ENCODE peak calls at places on chromosomes 11 and 22, in nine cellular contexts. H is ovary, J is RWPE1, L is AG09319, F is lower leg skin, R is A549, C is fibroblast of mammary gland, S is HCT116, U is neural progenitor cell. M is an unnamed sample.

GRCh38 chr11:78946945-78947914 is 372.6 kb upstream of the NARS2 start:
- DNase-seq in H (no peak), J (no peak), L (peak; percentile 79), F (peak; percentile 52), R (no peak), C (peak; percentile 74), S (no peak), U (no peak), M (peak; percentile 26)

GRCh38 chr22:41535244-41535643 is 9.0 kb downstream of the POLR3H start:
- DNase-seq in H (no peak), J (no peak), L (no peak), F (no peak), R (peak; percentile 52), C (no peak), S (no peak), U (peak; percentile 55), M (no peak)

GRCh38 chr11:34427171-34427805 is 11.4 kb upstream of the CAT start:
- DNase-seq in H (no peak), J (peak; percentile 63), L (peak; percentile 89), F (no peak), R (peak; percentile 89), C (peak; percentile 96), S (no peak), U (no peak), M (peak; percentile 40)

GRCh38 chr11:117316197-117316961 is at the start of gene BACE1:
- DNase-seq in H (peak; percentile 86), J (peak; percentile 82), L (peak; percentile 56), F (peak; percentile 94), R (peak; percentile 81), C (peak; percentile 82), S (peak; percentile 71), U (peak; percentile 96), M (peak; percentile 84)

GRCh38 chr11:41201156-41201555 is 258.3 kb downstream of the LRRC4C start:
- DNase-seq in H (no peak), J (peak; percentile 29), L (no peak), F (no peak), R (peak; percentile 28), C (peak; percentile 28), S (no peak), U (peak; percentile 77), M (no peak)

GRCh38 chr11:57805780-57806179 is 44.2 kb downstream of the CTNND1 start:
- DNase-seq in H (no peak), J (no peak), L (no peak), F (peak; percentile 21), R (no peak), C (no peak), S (no peak), U (no peak), M (no peak)

GRCh38 chr22:47651216-47651987 is 889.0 kb downstream of the TBC1D22A start:
- DNase-seq in H (no peak), J (no peak), L (no peak), F (no peak), R (no peak), C (no peak), S (no peak), U (no peak), M (no peak)

GRCh38 chr11:45658292-45658991 is 7.0 kb downstream of the CHST1 start:
- DNase-seq in H (peak; percentile 83), J (no peak), L (peak; percentile 4), F (peak; percentile 90), R (no peak), C (peak; percentile 62), S (no peak), U (peak; percentile 66), M (peak; percentile 82)

GRCh38 chr11:111148116-111148515 is 97.4 kb upstream of the POU2AF2 start:
- DNase-seq in H (no peak), J (no peak), L (no peak), F (no peak), R (no peak), C (no peak), S (no peak), U (no peak), M (no peak)

GRCh38 chr22:30427871-30428270 is 2.3 kb downstream of the MTFP1 start:
- DNase-seq in H (no peak), J (no peak), L (no peak), F (no peak), R (no peak), C (no peak), S (no peak), U (no peak), M (no peak)

GRCh38 chr22:30425616-30426394 is at the start of gene MTFP1:
- DNase-seq in H (peak; percentile 69), J (peak; percentile 48), L (no peak), F (peak; percentile 93), R (peak; percentile 64), C (peak; percentile 53), S (no peak), U (peak; percentile 91), M (peak; percentile 64)

GRCh38 chr22:30424471-30425326 is 869 bp upstream of the MTFP1 start:
- DNase-seq in H (no peak), J (no peak), L (no peak), F (no peak), R (peak; percentile 30), C (peak; percentile 57), S (no peak), U (peak; percentile 57), M (peak; percentile 22)

GRCh38 chr22:30425327-30425615 is 297 bp upstream of the MTFP1 start:
- DNase-seq in H (no peak), J (no peak), L (no peak), F (no peak), R (no peak), C (no peak), S (no peak), U (no peak), M (no peak)

DNA sequence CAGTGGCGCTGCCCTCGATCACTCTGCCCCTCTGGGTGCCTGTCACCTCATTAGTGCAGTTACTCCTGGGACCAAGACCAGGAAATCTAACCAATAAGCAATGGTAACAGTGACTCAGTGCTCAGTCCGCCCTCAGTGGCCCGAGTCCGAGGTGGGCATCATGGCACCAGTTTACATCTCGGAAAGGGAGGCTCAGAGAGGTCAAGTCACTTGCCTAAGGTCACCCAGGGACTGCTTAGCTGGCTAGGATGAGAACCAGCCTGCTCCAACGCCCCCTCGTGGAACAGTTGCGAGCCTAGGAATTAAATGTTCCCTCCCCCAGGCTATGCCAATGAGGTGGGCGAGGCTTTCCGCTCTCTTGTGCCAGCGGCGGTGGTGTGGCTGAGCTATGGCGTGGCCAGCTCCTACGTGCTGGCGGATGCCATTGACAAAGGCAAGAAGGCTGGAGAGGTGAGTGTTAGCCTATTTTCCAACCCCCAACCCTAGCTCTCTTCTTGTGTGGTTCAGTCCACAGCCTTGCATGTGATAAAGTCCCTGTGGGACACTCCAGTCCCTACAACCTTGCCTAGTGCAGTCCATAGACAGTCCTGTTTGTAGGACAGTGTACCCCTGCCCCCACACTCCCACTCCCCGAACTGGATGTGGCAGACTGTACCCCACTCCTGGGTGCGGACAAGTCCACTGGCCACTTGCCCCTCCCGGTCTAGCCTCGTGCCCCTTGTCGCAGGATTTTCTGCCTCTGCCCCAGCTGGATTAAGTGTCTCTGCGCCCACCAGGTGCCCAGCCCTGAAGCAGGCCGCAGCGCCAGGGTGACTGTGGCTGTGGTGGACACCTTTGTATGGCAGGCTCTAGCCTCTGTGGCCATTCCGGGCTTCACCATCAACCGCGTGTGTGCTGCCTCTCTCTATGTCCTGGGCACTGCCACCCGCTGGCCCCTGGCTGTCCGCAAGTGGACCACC is 1.1 kb downstream of the MTFP1 start:
- DNase-seq in H (peak; percentile 59), J (peak; percentile 84), L (peak; percentile 41), F (peak; percentile 95), R (peak; percentile 89), C (peak; percentile 78), S (peak; percentile 85), U (peak; percentile 88), M (peak; percentile 68)
- TF ChIP-seq CTCF in H (no peak), J (peak; percentile 83), L (peak; percentile 72), F (no peak), R (peak; percentile 58), C (peak; percentile 75), S (no peak), U (peak; percentile 70), M (peak; percentile 65)

GRCh38 chr11:61579398-61580291 is 1.2 kb downstream of the SYT7 start:
- DNase-seq in H (no peak), J (no peak), L (no peak), F (no peak), R (no peak), C (no peak), S (no peak), U (peak; percentile 41), M (no peak)

GRCh38 chr11:61580292-61580888 is 486 bp downstream of the SYT7 start:
- DNase-seq in H (no peak), J (no peak), L (no peak), F (no peak), R (no peak), C (no peak), S (no peak), U (peak; percentile 45), M (no peak)

GRCh38 chr11:61578819-61579218 is 2.1 kb downstream of the SYT7 start:
- DNase-seq in H (no peak), J (no peak), L (no peak), F (no peak), R (no peak), C (no peak), S (no peak), U (no peak), M (no peak)

GRCh38 chr11:61575886-61576516 is 4.9 kb downstream of the SYT7 start:
- DNase-seq in H (no peak), J (no peak), L (no peak), F (no peak), R (no peak), C (no peak), S (no peak), U (no peak), M (no peak)

GRCh38 chr11:61577383-61578118 is 3.3 kb downstream of the SYT7 start:
- DNase-seq in H (no peak), J (no peak), L (no peak), F (no peak), R (peak; percentile 33), C (peak; percentile 33), S (no peak), U (peak; percentile 78), M (no peak)
- TF ChIP-seq CTCF in H (no peak), J (no peak), L (peak; percentile 40), F (no peak), R (peak; percentile 20), C (peak; percentile 51), S (peak; percentile 69), U (peak; percentile 66), M (no peak)

DNA sequence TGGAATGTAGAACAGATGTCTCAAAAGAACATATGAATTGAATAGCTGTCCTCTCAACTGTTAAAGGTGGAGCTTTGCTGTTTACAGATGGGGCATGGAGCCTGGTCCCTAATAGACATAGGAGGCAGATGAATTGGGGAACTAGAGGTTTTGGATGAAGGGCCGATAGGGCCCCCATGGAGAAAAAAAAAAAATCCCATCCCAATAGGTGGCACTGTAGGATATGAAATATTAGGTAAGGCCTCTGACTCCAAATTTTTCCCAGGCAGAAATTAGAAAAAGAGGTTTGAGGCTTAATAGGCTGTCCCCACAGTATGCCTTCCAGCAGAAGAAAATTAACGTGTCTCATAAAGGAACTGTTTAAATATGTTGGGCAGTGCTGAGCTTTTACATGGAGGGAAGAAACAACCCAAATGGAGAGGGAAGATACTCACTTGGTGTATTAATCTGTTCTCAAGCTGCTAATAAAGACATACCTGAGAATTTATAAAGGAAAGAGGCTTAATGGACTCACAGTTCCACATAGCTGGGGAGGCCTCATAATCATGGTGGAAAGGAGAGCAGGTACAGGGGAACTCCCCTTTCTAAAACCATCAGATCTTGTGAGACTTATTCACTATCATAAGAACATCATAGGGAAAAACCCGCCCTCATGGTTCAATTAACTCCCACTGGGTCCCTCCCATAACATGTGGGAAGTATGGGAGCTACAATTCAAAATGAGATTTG is 30.1 kb upstream of the TMEM45B start:
- DNase-seq in H (no peak), J (peak; percentile 49), L (no peak), F (no peak), R (peak; percentile 8), C (peak; percentile 16), S (no peak), U (no peak), M (no peak)
- TF ChIP-seq CTCF in H (no peak), J (peak; percentile 42), L (peak; percentile 19), F (no peak), R (peak; percentile 55), C (peak; percentile 25), S (peak; percentile 27), U (peak; percentile 20), M (no peak)

GRCh38 chr22:43110444-43110926 is at the start of gene BIK:
- DNase-seq in H (no peak), J (peak; percentile 19), L (no peak), F (no peak), R (peak; percentile 41), C (peak; percentile 14), S (no peak), U (peak; percentile 85), M (peak; percentile 27)
- TF ChIP-seq CTCF in H (no peak), J (no peak), L (peak; percentile 35), F (no peak), R (no peak), C (peak; percentile 27), S (no peak), U (no peak), M (no peak)